ENCODE peak calls at places on chromosomes 7 and 10, in five cellular contexts. L is fibroblast of lung, Y is Caco-2, Q is esophagus muscularis mucosa, A is H1. N is an unnamed sample.

GRCh38 chr10:23834096-23834495 is 374.8 kb upstream of the KIAA1217 start:
- DNase-seq in Q (no peak), Y (peak), A (no peak), L (no peak), N (no peak)

GRCh38 chr10:109912335-109913282 is 10.7 kb downstream of the XPNPEP1 start:
- DNase-seq in Q (no peak), A (no peak), Y (no peak), L (peak), N (peak)

GRCh38 chr7:115052706-115053105 is 130.8 kb downstream of the MDFIC start:
- DNase-seq in L (no peak), Q (no peak), A (no peak), Y (no peak), N (no peak)

GRCh38 chr10:33095867-33096479 is 137.9 kb upstream of the ITGB1 start:
- DNase-seq in A (no peak), Y (no peak), L (no peak), Q (no peak), N (no peak)

GRCh38 chr7:159031135-159031701 is 113.4 kb downstream of the VIPR2 start:
- DNase-seq in Y (no peak), Q (peak), A (peak), L (no peak), N (no peak)

GRCh38 chr10:26215923-26216576 is 524 bp upstream of the GAD2 start:
- DNase-seq in Y (no peak), A (peak), L (peak), Q (peak), N (peak)

GRCh38 chr10:97633921-97634320 is 621 bp upstream of the MORN4 start:
- DNase-seq in Q (no peak), L (no peak), Y (peak), A (no peak), N (no peak)

GRCh38 chr10:72690071-72690755 is 1.7 kb upstream of the MCU start:
- DNase-seq in L (no peak), A (no peak), Y (no peak), Q (peak), N (no peak)

GRCh38 chr7:50470250-50471163 is 20.4 kb upstream of the FIGNL1 start:
- DNase-seq in A (no peak), L (no peak), Q (peak), Y (no peak), N (no peak)

GRCh38 chr7:157307534-157307838 is 29.3 kb upstream of the DNAJB6 start:
- DNase-seq in L (no peak), Q (no peak), Y (no peak), A (no peak), N (no peak)

GRCh38 chr7:133571066-133571465 is 318.2 kb downstream of the EXOC4 start:
- DNase-seq in L (no peak), Q (no peak), Y (no peak), A (no peak), N (no peak)

GRCh38 chr10:32112055-32112454 is 55.8 kb upstream of the KIF5B start:
- DNase-seq in L (peak), A (no peak), Y (peak), Q (no peak), N (peak)

GRCh38 chr10:26839966-26840627 is 20.7 kb downstream of the ABI1 start:
- DNase-seq in Y (no peak), Q (no peak), A (no peak), L (peak), N (no peak)

GRCh38 chr10:13950543-13950939 is 363.8 kb downstream of the PRPF18 start:
- DNase-seq in L (no peak), Q (no peak), Y (no peak), A (no peak), N (no peak)

GRCh38 chr10:104521901-104522827 is 118.9 kb upstream of the SORCS3 start:
- DNase-seq in Y (no peak), Q (no peak), A (no peak), L (no peak), N (no peak)

GRCh38 chr7:128877756-128878120 is 15.1 kb downstream of the ATP6V1F start:
- DNase-seq in Q (no peak), L (no peak), Y (no peak), A (no peak), N (no peak)

GRCh38 chr7:66150471-66150870 is 35.8 kb downstream of the CRCP start:
- DNase-seq in L (peak), A (no peak), Q (no peak), Y (no peak), N (no peak)

GRCh38 chr10:33163941-33164824 is 170.3 kb downstream of the NRP1 start:
- DNase-seq in Y (no peak), A (no peak), Q (no peak), L (peak), N (peak)

GRCh38 chr7:100719523-100720319 is 547 bp upstream of the EPO start:
- DNase-seq in Y (peak), A (no peak), Q (no peak), L (peak), N (no peak)
- H3K4me3 ChIP-seq in Y (peak), A (peak), Q (no peak), L (no peak), N (peak)

DNA sequence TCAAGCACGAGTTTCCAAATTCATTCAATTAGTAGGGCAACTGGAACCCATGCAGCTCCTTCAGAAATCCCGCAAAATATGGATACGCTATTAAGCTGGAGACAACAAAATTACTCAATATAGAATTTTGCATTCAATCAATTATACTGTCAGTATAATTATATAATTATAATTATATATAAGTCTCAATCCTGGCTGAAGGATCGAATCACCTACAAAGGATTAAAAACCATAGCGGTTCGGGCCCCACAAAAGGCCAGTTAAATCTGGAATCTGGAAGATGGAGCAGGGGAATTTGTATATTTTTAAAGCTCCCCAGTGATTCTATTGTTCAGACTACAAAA is 55.7 kb downstream of the FHIP2A start:
- DNase-seq in Q (no peak), Y (no peak), L (no peak), A (no peak), N (no peak)
- TF ChIP-seq CTCF in Q (no peak), Y (no peak), L (no peak), A (no peak), N (no peak)

GRCh38 chr10:70456164-70456563 is 14.7 kb upstream of the NODAL start:
- DNase-seq in Y (no peak), A (no peak), Q (no peak), L (no peak), N (no peak)

GRCh38 chr10:70459061-70459770 is 17.7 kb upstream of the NODAL start:
- DNase-seq in L (no peak), Q (no peak), A (no peak), Y (no peak), N (no peak)

GRCh38 chr10:70457759-70458305 is 16.4 kb upstream of the NODAL start:
- DNase-seq in Q (no peak), L (no peak), A (no peak), Y (no peak), N (no peak)

GRCh38 chr10:70459771-70460490 is 18.4 kb upstream of the NODAL start:
- DNase-seq in Y (no peak), A (no peak), Q (no peak), L (no peak), N (no peak)

GRCh38 chr10:70458329-70459060 is 17.0 kb upstream of the NODAL start:
- DNase-seq in Q (no peak), L (peak), Y (no peak), A (peak), N (peak)
- H3K4me3 ChIP-seq in Q (peak), L (no peak), Y (no peak), A (peak), N (peak)

GRCh38 chr7:42932861-42933591 is 850 bp downstream of the MRPL32 start:
- DNase-seq in Y (peak), Q (no peak), A (no peak), L (peak), N (no peak)
- TF ChIP-seq CTCF in Y (no peak), Q (no peak), A (no peak), L (no peak), N (no peak)

GRCh38 chr7:73423519-73424485 is 9.8 kb upstream of the FZD9 start:
- DNase-seq in Y (no peak), L (peak), A (peak), Q (no peak), N (no peak)
- H3K4me3 ChIP-seq in Y (no peak), L (no peak), A (peak), Q (peak), N (peak)

DNA sequence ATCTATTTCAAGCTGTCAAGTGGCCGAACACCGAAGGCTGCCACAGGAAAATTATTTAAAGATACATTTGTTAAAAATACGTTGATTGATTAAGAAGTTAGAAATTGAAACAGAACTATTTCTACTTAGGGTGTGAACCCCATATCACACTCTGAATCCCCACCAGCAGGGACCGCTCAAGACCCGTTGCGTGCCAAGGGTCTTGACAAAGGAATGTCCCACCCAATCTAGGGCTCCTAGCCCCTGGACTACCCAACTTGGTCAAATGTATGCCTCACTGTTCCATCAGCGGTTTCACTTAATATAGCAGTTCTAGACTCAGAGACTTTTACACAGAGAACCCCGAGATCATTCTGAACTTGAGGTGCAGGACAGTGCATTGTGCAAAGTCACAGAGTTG is 11.6 kb upstream of the PFKFB3 start:
- DNase-seq in A (no peak), Q (no peak), L (no peak), Y (no peak), N (no peak)
- TF ChIP-seq CTCF in A (peak), Q (no peak), L (no peak), Y (no peak), N (no peak)

GRCh38 chr10:73817826-73818225 is 6.4 kb upstream of the NDST2 start:
- DNase-seq in Q (no peak), A (no peak), Y (no peak), L (no peak), N (no peak)

GRCh38 chr10:73819513-73820093 is 8.2 kb upstream of the NDST2 start:
- DNase-seq in A (peak), Q (no peak), L (no peak), Y (no peak), N (no peak)

GRCh38 chr10:73818402-73818801 is 7.0 kb upstream of the NDST2 start:
- DNase-seq in A (peak), Y (peak), L (no peak), Q (no peak), N (no peak)

GRCh38 chr10:73816917-73817729 is 5.7 kb upstream of the NDST2 start:
- DNase-seq in Y (no peak), L (peak), A (no peak), Q (no peak), N (no peak)

GRCh38 chr10:73819025-73819424 is 7.6 kb upstream of the NDST2 start:
- DNase-seq in Q (no peak), L (no peak), A (no peak), Y (no peak), N (no peak)
- H3K4me3 ChIP-seq in Q (no peak), L (no peak), A (no peak), Y (no peak), N (no peak)

DNA sequence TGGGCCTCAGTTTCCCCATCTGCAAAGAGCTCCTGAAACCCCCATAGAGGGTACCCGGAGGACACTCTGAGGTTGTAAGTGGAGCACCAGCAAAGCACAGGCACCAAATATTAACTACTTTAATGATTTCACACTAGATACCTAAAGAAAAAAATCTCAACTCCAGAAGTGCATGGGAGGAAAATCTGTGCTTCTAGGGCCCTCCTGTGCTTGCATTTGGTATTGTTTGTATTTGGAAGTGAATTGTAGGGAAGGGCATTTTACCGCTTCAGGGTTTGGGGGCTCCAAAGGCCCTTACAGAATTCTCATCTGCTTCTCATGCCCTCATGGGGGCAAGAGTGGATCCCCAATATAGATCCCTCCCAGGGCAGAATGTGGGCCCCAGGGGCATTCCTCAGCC is 22.4 kb upstream of the DRGX start:
- DNase-seq in Y (no peak), Q (no peak), A (no peak), L (no peak), N (no peak)
- TF ChIP-seq CTCF in Y (peak), Q (no peak), A (no peak), L (no peak), N (no peak)

DNA sequence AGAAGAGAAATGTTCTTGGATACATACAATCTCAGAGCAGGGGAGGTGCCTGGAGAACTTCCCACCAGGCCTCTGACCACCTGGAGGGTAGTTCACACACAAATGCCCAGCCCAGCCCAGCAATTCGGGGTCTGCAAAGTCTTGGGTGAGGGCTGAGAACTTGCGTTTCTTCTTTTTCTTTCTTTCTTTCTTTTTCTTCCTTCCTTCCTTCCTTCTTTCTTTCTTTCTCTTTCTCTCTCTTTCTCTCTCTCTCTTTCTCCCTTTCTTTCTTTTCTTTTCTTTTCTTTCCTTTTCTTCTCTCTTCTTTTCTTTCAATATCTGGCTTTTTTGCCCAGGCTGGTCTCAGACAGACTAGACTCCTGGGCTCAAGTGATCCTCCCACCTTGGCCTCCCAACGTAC is 22.4 kb downstream of the NPC1L1 start:
- DNase-seq in L (no peak), A (no peak), Y (no peak), Q (no peak), N (no peak)
- H3K4me3 ChIP-seq in L (no peak), A (no peak), Y (no peak), Q (no peak), N (no peak)

GRCh38 chr7:116598278-116598677 is 73.4 kb downstream of the CAV1 start:
- DNase-seq in A (no peak), Y (no peak), Q (no peak), L (no peak), N (no peak)
- TF ChIP-seq CTCF in A (peak), Y (no peak), Q (no peak), L (peak), N (no peak)